ENCODE peak calls at places on chromosomes 5 and 9, in seven cellular contexts. M, L, Z, B, Y, P and U are unnamed samples.

GRCh38 chr9:7780261-7780988 is 19.2 kb downstream of the DMAC1 start:
- DNase-seq in M (no peak), L (no peak), Z (no peak), B (no peak), Y (no peak), P (no peak), U (no peak)

GRCh38 chr9:88712484-88712883 is 177.5 kb downstream of the NXNL2 start:
- DNase-seq in M (no peak), L (no peak), Z (no peak), B (no peak), Y (no peak), P (no peak), U (no peak)

GRCh38 chr5:122237906-122238305 is 74.1 kb upstream of the SNCAIP start:
- DNase-seq in M (no peak), L (no peak), Z (no peak), B (no peak), Y (no peak), P (no peak), U (no peak)

GRCh38 chr5:80255425-80255751 is 460 bp downstream of the SERINC5 start:
- DNase-seq in M (peak; percentile 67), L (peak; percentile 77), Z (peak; percentile 45), B (no peak), Y (peak; percentile 81), P (peak; percentile 23), U (peak; percentile 67)

GRCh38 chr9:84647699-84648098 is 21.8 kb upstream of the NTRK2 start:
- DNase-seq in M (no peak), L (no peak), Z (no peak), B (no peak), Y (no peak), P (no peak), U (no peak)

GRCh38 chr5:156681276-156681675 is 168.8 kb upstream of the PPP1R2B start:
- DNase-seq in M (no peak), L (no peak), Z (no peak), B (no peak), Y (no peak), P (no peak), U (no peak)

GRCh38 chr5:153476767-153477166 is 13.7 kb upstream of the GRIA1 start:
- DNase-seq in M (no peak), L (no peak), Z (no peak), B (peak; percentile 53), Y (peak; percentile 46), P (no peak), U (no peak)

GRCh38 chr5:77156379-77156778 is 54.1 kb upstream of the PDE8B start:
- DNase-seq in M (no peak), L (no peak), Z (no peak), B (no peak), Y (no peak), P (no peak), U (no peak)

GRCh38 chr5:115962565-115963402 is 509 bp downstream of the LVRN start:
- DNase-seq in M (peak; percentile 43), L (no peak), Z (no peak), B (peak; percentile 43), Y (peak; percentile 74), P (no peak), U (no peak)

GRCh38 chr9:132410642-132411041 is 631 bp downstream of the CFAP77 start:
- DNase-seq in M (no peak), L (no peak), Z (no peak), B (no peak), Y (no peak), P (no peak), U (no peak)

GRCh38 chr5:54243483-54244080 is 66.8 kb downstream of the ARL15 start:
- DNase-seq in M (no peak), L (no peak), Z (peak; percentile 46), B (peak; percentile 47), Y (peak; percentile 66), P (peak; percentile 59), U (no peak)

GRCh38 chr5:169904568-169904967 is 75.7 kb downstream of the INSYN2B start:
- DNase-seq in M (no peak), L (no peak), Z (no peak), B (no peak), Y (peak; percentile 58), P (no peak), U (no peak)

GRCh38 chr5:145350501-145350900 is 484.6 kb downstream of the PRELID2 start:
- DNase-seq in M (no peak), L (no peak), Z (no peak), B (peak; percentile 56), Y (no peak), P (no peak), U (no peak)

GRCh38 chr9:116466289-116467012 is 220.7 kb upstream of the TRIM32 start:
- DNase-seq in M (no peak), L (no peak), Z (no peak), B (no peak), Y (no peak), P (no peak), U (no peak)

GRCh38 chr9:18236336-18236735 is 237.6 kb upstream of the ADAMTSL1 start:
- DNase-seq in M (no peak), L (no peak), Z (no peak), B (peak; percentile 39), Y (no peak), P (no peak), U (no peak)

GRCh38 chr9:29701536-29701935 is 2128.3 kb upstream of the C9orf72 start:
- DNase-seq in M (no peak), L (no peak), Z (no peak), B (no peak), Y (no peak), P (no peak), U (no peak)

GRCh38 chr9:114180701-114181582 is 25.6 kb downstream of the COL27A1 start:
- DNase-seq in M (no peak), L (no peak), Z (no peak), B (peak; percentile 50), Y (peak; percentile 67), P (no peak), U (no peak)

GRCh38 chr5:121745407-121745806 is 106.3 kb upstream of the FTMT start:
- DNase-seq in M (no peak), L (no peak), Z (no peak), B (no peak), Y (no peak), P (no peak), U (no peak)

GRCh38 chr5:149210229-149210628 is 61.4 kb upstream of the AFAP1L1 start:
- DNase-seq in M (no peak), L (no peak), Z (no peak), B (peak; percentile 74), Y (no peak), P (no peak), U (no peak)

GRCh38 chr5:146623657-146624056 is 107.7 kb upstream of the GPR151 start:
- DNase-seq in M (no peak), L (no peak), Z (no peak), B (no peak), Y (no peak), P (no peak), U (no peak)

GRCh38 chr5:146624179-146624578 is 108.2 kb upstream of the GPR151 start:
- DNase-seq in M (no peak), L (no peak), Z (no peak), B (no peak), Y (no peak), P (no peak), U (no peak)

GRCh38 chr5:146620663-146621051 is 104.7 kb upstream of the GPR151 start:
- DNase-seq in M (no peak), L (no peak), Z (no peak), B (no peak), Y (peak; percentile 58), P (no peak), U (no peak)

GRCh38 chr5:146623009-146623408 is 107.0 kb upstream of the GPR151 start:
- DNase-seq in M (no peak), L (no peak), Z (no peak), B (no peak), Y (no peak), P (no peak), U (no peak)

DNA sequence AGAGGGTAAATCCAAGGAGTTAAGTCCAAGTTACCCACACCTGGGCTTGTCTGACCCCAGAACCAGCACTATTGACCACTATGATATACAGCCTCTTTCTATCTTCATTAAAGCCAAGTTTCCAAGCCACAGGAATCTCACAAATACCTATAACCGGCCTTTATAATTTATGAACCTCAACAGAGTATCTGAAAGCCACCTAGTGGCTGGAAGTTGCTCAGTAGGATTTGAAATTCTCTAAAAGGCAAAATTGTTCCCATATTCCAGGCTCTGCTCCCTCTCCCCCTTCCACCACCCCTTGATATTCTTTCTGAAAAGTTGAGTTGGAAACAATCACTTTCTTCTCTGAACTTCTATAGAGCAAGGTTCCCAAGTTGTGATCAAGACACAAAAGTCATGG is 106.4 kb upstream of the GPR151 start:
- DNase-seq in M (no peak), L (no peak), Z (no peak), B (no peak), Y (no peak), P (no peak), U (no peak)
- TF ChIP-seq CTCF in M (no peak), L (no peak), Z (peak; percentile 70), B (no peak), Y (peak; percentile 77), P (no peak), U (no peak)

GRCh38 chr9:120941046-120941770 is 14.6 kb upstream of the TRAF1 start:
- DNase-seq in M (no peak), L (no peak), Z (no peak), B (no peak), Y (no peak), P (no peak), U (no peak)
- H3K27ac ChIP-seq in M (no peak overlapping the region), L (no peak overlapping the region), Z (no peak overlapping the region), B (no peak overlapping the region), Y (no peak overlapping the region), P (no peak overlapping the region), U (no peak overlapping the region)

DNA sequence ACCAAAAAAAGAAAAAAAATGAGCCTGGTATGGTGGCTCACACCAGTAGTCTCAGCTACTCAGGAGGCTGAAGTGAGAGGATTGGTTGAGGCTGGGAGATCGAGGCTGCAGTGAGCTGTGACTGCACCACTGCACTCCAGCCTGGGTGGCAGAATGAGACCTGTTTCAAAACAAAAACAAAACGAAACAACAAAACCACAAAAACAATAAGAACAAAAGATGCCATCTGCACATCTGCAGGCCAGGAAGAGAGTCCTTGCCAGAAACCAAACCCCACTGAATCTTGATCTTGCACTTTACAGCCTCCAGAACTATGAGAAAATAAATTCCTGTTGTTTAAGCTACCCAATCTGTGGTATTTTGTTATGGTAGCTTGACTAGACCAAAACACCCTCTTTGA is 207.7 kb downstream of the YTHDC2 start:
- DNase-seq in M (no peak), L (no peak), Z (no peak), B (no peak), Y (no peak), P (no peak), U (no peak)
- TF ChIP-seq CTCF in M (no peak), L (no peak), Z (no peak), B (no peak), Y (no peak), P (no peak), U (no peak)

GRCh38 chr9:127319366-127320121 is 55.0 kb downstream of the GARNL3 start:
- DNase-seq in M (no peak), L (no peak), Z (peak; percentile 37), B (peak; percentile 61), Y (no peak), P (no peak), U (no peak)
- H3K27ac ChIP-seq in M (peak overlapping the region; percentile 80), L (no peak overlapping the region), Z (no peak overlapping the region), B (no peak overlapping the region), Y (no peak overlapping the region), P (peak overlapping the region; percentile 10), U (no peak overlapping the region)

GRCh38 chr9:94160594-94161501 is 76.6 kb downstream of the PTPDC1 start:
- DNase-seq in M (no peak), L (no peak), Z (peak; percentile 30), B (no peak), Y (peak; percentile 42), P (no peak), U (no peak)
- TF ChIP-seq CTCF in M (no peak), L (no peak), Z (peak; percentile 54), B (peak; percentile 6), Y (peak; percentile 61), P (no peak), U (no peak)